ENCODE peak calls at places on chromosome 13, in five cellular contexts. N, O, L, G and F are unnamed samples.

GRCh38 chr13:51397262-51397933 is 55.4 kb downstream of the INTS6 start:
- DNase-seq in N (no peak), O (peak; percentile 17), L (no peak), G (no peak), F (no peak)

GRCh38 chr13:26934096-26934495 is 173.5 kb upstream of the GPR12 start:
- DNase-seq in N (no peak), O (no peak), L (no peak), G (no peak), F (no peak)

GRCh38 chr13:77896977-77897376 is 21.7 kb downstream of the EDNRB start:
- DNase-seq in N (no peak), O (no peak), L (no peak), G (no peak), F (no peak)

GRCh38 chr13:80082396-80083096 is 258.4 kb downstream of the SPRY2 start:
- DNase-seq in N (no peak), O (no peak), L (no peak), G (no peak), F (no peak)

GRCh38 chr13:20901668-20902437 is 693 bp downstream of the XPO4 start:
- DNase-seq in N (peak; percentile 64), O (peak; percentile 29), L (peak; percentile 41), G (no peak), F (no peak)

GRCh38 chr13:57665471-57665870 is 33.9 kb downstream of the PCDH17 start:
- DNase-seq in N (no peak), O (no peak), L (no peak), G (no peak), F (no peak)

GRCh38 chr13:102587916-102588315 is 8.9 kb upstream of the TPP2 start:
- DNase-seq in N (no peak), O (no peak), L (no peak), G (no peak), F (no peak)

GRCh38 chr13:42129033-42129432 is 80.6 kb downstream of the DGKH start:
- DNase-seq in N (no peak), O (no peak), L (no peak), G (no peak), F (no peak)

GRCh38 chr13:41199061-41199460 is 4.7 kb upstream of the KBTBD7 start:
- DNase-seq in N (no peak), O (no peak), L (no peak), G (no peak), F (no peak)

GRCh38 chr13:101747039-101747438 is 294.6 kb downstream of the ITGBL1 start:
- DNase-seq in N (no peak), O (no peak), L (no peak), G (no peak), F (no peak)

GRCh38 chr13:91228083-91228482 is 119.4 kb upstream of the MIR17HG start:
- DNase-seq in N (no peak), O (no peak), L (no peak), G (no peak), F (no peak)

GRCh38 chr13:75689686-75690085 is 53.6 kb downstream of the LMO7 start:
- DNase-seq in N (no peak), O (no peak), L (no peak), G (no peak), F (no peak)

GRCh38 chr13:87975035-87975434 is 303.9 kb downstream of the SLITRK5 start:
- DNase-seq in N (no peak), O (no peak), L (no peak), G (no peak), F (no peak)

GRCh38 chr13:34413538-34414210 is 528.4 kb upstream of the NBEA start:
- DNase-seq in N (no peak), O (no peak), L (no peak), G (no peak), F (no peak)

GRCh38 chr13:48559638-48560320 is 26.9 kb upstream of the RCBTB2 start:
- DNase-seq in N (no peak), O (no peak), L (no peak), G (no peak), F (no peak)

GRCh38 chr13:41523396-41523795 is 66.0 kb downstream of the RGCC start:
- DNase-seq in N (no peak), O (no peak), L (no peak), G (no peak), F (no peak)

GRCh38 chr13:42615691-42616090 is 41.7 kb downstream of the TNFSF11 start:
- DNase-seq in N (no peak), O (no peak), L (no peak), G (no peak), F (no peak)

GRCh38 chr13:65560936-65561335 is 1669.2 kb downstream of the PCDH9 start:
- DNase-seq in N (no peak), O (no peak), L (no peak), G (no peak), F (no peak)

GRCh38 chr13:24307211-24308067 is 1.9 kb upstream of the C1QTNF9 start:
- DNase-seq in N (no peak), O (no peak), L (peak; percentile 36), G (no peak), F (no peak)

GRCh38 chr13:35157143-35157755 is 215.2 kb downstream of the NBEA start:
- DNase-seq in N (no peak), O (peak; percentile 32), L (no peak), G (no peak), F (peak; percentile 5)

GRCh38 chr13:41107104-41107571 is 25.5 kb downstream of the KBTBD6 start:
- DNase-seq in N (no peak), O (no peak), L (peak; percentile 89), G (no peak), F (no peak)

GRCh38 chr13:71935166-71935840 is 68.3 kb upstream of the DACH1 start:
- DNase-seq in N (no peak), O (no peak), L (no peak), G (no peak), F (no peak)

GRCh38 chr13:73602295-73602694 is 531.9 kb downstream of the KLF12 start:
- DNase-seq in N (no peak), O (no peak), L (no peak), G (no peak), F (no peak)

GRCh38 chr13:36026556-36026955 is 104.6 kb downstream of the DCLK1 start:
- DNase-seq in N (no peak), O (no peak), L (no peak), G (no peak), F (no peak)

GRCh38 chr13:100399455-100399854 is 189.1 kb downstream of the GGACT start:
- DNase-seq in N (no peak), O (no peak), L (no peak), G (no peak), F (no peak)

GRCh38 chr13:21668665-21669599 is 1.9 kb upstream of the FGF9 start:
- DNase-seq in N (no peak), O (peak; percentile 25), L (peak; percentile 47), G (no peak), F (no peak)

GRCh38 chr13:51590966-51591627 is 6.8 kb downstream of the WDFY2 start:
- DNase-seq in N (no peak), O (peak; percentile 50), L (no peak), G (no peak), F (no peak)

GRCh38 chr13:44004881-44005280 is 125.2 kb downstream of the LACC1 start:
- DNase-seq in N (no peak), O (no peak), L (no peak), G (no peak), F (no peak)

GRCh38 chr13:66076417-66076816 is 1153.7 kb downstream of the PCDH9 start:
- DNase-seq in N (no peak), O (no peak), L (no peak), G (no peak), F (no peak)

GRCh38 chr13:80337011-80337688 is 3.8 kb downstream of the SPRY2 start:
- DNase-seq in N (no peak), O (no peak), L (no peak), G (no peak), F (no peak)

GRCh38 chr13:76764429-76764828 is 121.8 kb downstream of the KCTD12 start:
- DNase-seq in N (no peak), O (peak; percentile 22), L (no peak), G (no peak), F (no peak)

GRCh38 chr13:97257800-97258799 is 36.0 kb downstream of the MBNL2 start:
- DNase-seq in N (peak; percentile 66), O (peak; percentile 83), L (peak; percentile 84), G (no peak), F (no peak)
- TF ChIP-seq CTCF in N (no peak), O (no peak), L (peak; percentile 30), G (no peak), F (no peak)

GRCh38 chr13:31846182-31846938 is 107.0 kb downstream of the RXFP2 start:
- DNase-seq in N (peak; percentile 94), O (peak; percentile 77), L (peak; percentile 92), G (no peak), F (peak; percentile 50)

GRCh38 chr13:31850041-31850440 is 110.7 kb downstream of the RXFP2 start:
- DNase-seq in N (no peak), O (no peak), L (no peak), G (no peak), F (no peak)

GRCh38 chr13:31846984-31847752 is 107.8 kb downstream of the RXFP2 start:
- DNase-seq in N (no peak), O (no peak), L (no peak), G (no peak), F (no peak)

GRCh38 chr13:31851201-31851600 is 111.9 kb downstream of the RXFP2 start:
- DNase-seq in N (no peak), O (no peak), L (no peak), G (no peak), F (no peak)

GRCh38 chr13:31848621-31849020 is 109.3 kb downstream of the RXFP2 start:
- DNase-seq in N (no peak), O (no peak), L (no peak), G (no peak), F (no peak)
- H3K27me3 ChIP-seq in N (no peaks in the 10 kb centered on the region), O (no peaks in the 10 kb centered on the region), L (peaks cover 4% of the 10 kb centered on the region), G (no peaks in the 10 kb centered on the region), F (no peaks in the 10 kb centered on the region)

DNA sequence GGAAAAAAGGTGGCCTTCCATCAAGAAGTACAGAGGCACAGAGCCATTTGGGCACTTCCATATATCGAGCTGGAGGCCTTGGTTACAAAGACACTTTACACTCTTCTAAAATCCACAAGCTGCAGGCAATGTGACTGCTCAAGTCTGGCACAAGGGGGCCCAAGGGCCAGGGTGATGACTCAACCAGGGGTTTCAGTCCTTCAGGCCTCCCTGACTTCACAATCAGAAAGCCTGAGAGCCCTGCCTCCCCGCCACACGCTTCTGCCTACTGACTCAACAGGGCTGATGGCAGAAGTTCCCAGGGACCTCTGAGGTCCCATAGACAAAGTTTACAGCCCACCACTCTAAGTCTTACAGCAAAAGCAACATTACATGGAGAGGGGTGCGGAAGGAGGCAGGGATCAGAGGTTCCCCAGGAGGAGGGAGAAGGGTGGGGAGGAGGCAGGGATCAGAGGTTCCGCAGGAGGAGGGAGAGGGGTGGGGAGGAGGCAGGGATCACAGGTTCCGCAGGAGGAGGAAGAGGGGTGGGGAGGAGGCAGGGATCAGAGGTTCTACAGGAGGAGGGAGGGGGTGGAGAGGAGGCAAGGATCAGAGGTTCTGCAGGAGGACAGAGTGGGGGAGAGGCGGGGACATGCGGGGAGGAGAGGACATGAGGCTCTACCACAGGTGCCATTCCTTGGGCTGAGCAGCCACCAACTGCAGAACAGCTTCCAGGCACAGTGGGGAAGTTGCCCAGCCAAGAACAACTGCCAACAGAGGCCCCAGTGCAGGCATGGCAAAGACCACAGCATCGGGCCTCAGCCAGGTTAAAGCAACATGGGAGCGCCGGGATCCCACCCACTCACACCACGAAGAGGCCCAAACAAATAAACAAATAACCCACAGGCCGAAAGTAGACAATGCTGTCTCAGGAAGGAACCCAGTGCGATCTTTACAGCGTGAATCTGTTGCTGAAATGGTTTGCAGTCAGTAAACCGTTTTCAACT is 52.0 kb downstream of the SLC7A1 start:
- DNase-seq in N (no peak), O (no peak), L (peak; percentile 47), G (no peak), F (no peak)
- TF ChIP-seq CTCF in N (no peak), O (no peak), L (peak; percentile 37), G (no peak), F (no peak)

GRCh38 chr13:27971236-27971645 is 2.1 kb upstream of the CDX2 start:
- DNase-seq in N (no peak), O (no peak), L (peak; percentile 89), G (no peak), F (no peak)
- H3K27me3 ChIP-seq in N (peaks cover 8% of the 10 kb centered on the region), O (peaks cover 19% of the 10 kb centered on the region), L (peaks cover 98% of the 10 kb centered on the region), G (peaks cover 10% of the 10 kb centered on the region), F (peaks cover 32% of the 10 kb centered on the region)